ENCODE peak calls at places on chromosomes 1 and 21, in four cellular contexts. G, Q, F and C are unnamed samples.

GRCh38 chr1:223041481-223041880 is 101.6 kb downstream of the TLR5 start:
- DNase-seq in G (no peak), Q (no peak), F (no peak), C (no peak)

GRCh38 chr1:44894591-44894990 is 51.5 kb upstream of the PTCH2 start:
- DNase-seq in G (no peak), Q (peak; percentile 93), F (no peak), C (peak; percentile 76)

GRCh38 chr1:68197891-68198290 is 34.4 kb downstream of the WLS start:
- DNase-seq in G (no peak), Q (no peak), F (no peak), C (peak; percentile 43)

GRCh38 chr1:229379901-229380300 is 37.1 kb upstream of the CCSAP start:
- DNase-seq in G (no peak), Q (no peak), F (no peak), C (peak; percentile 11)

GRCh38 chr1:232978827-232979226 is 28.4 kb downstream of the NTPCR start:
- DNase-seq in G (no peak), Q (no peak), F (no peak), C (no peak)

GRCh38 chr21:42191064-42191463 is 27.9 kb upstream of the ABCG1 start:
- DNase-seq in G (no peak), Q (no peak), F (no peak), C (no peak)

GRCh38 chr21:45226540-45227326 is 61.0 kb downstream of the POFUT2 start:
- DNase-seq in G (no peak), Q (peak; percentile 22), F (no peak), C (peak; percentile 37)

GRCh38 chr1:44949286-44949685 is 37.1 kb downstream of the EIF2B3 start:
- DNase-seq in G (no peak), Q (no peak), F (no peak), C (no peak)

GRCh38 chr1:20785907-20786309 is 1.2 kb downstream of the HP1BP3 start:
- DNase-seq in G (no peak), Q (no peak), F (no peak), C (peak; percentile 4)

GRCh38 chr1:77084457-77084856 is 134.8 kb downstream of the PIGK start:
- DNase-seq in G (no peak), Q (no peak), F (no peak), C (no peak)

GRCh38 chr1:174870319-174870718 is 129.4 kb upstream of the CACYBP start:
- DNase-seq in G (no peak), Q (no peak), F (no peak), C (no peak)

GRCh38 chr1:44505210-44505993 is 100.3 kb downstream of the RNF220 start:
- DNase-seq in G (no peak), Q (no peak), F (no peak), C (peak; percentile 55)

GRCh38 chr1:89945852-89946476 is 48.9 kb upstream of the ZNF326 start:
- DNase-seq in G (no peak), Q (peak; percentile 54), F (no peak), C (peak; percentile 46)

GRCh38 chr1:9044241-9044640 is 18.0 kb upstream of the SLC2A7 start:
- DNase-seq in G (no peak), Q (no peak), F (no peak), C (no peak)

GRCh38 chr1:176119549-176119948 is 87.5 kb downstream of the COP1 start:
- DNase-seq in G (no peak), Q (no peak), F (no peak), C (peak; percentile 23)

DNA sequence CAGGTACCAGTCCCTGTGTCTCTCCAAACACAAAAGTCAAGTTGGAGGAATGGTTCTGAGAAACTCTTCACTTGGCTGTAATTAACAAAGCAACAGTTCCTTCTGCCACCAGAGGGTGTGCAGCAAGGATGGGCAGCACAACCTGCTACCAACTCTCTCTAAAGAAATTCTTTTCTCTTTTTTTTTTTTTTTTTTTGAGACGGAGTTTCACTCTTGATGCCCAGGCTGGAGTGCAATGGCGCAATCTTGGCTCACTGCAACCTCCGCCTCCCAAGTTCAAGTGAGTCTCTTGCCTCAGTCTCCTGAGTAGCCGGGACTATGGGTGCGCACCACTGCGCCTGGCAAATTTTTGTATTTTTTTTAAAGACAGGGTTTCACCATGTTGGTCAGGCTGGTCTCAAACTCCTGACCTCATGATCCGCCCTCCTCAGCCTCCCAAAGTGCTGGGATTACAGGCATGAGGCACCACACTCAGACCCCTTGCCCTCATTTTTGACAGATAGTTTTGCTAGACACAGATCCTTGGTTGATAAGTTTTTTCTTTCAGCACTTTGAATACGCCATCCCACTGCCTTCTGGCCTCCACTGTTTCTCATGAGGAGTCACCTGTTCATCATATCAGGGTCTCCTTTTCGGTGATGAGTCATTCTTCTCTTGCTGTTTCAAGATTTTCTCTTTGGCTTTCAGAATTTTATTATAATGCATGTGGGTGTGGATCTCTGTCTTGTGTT is 12.1 kb upstream of the DEGS1 start:
- DNase-seq in G (no peak), Q (peak; percentile 30), F (no peak), C (peak; percentile 24)
- TF ChIP-seq CTCF in G (no peak), Q (peak; percentile 46), F (no peak), C (peak; percentile 36)

GRCh38 chr1:53888716-53889115 is 881 bp downstream of the YIPF1 start:
- DNase-seq in G (no peak), Q (peak; percentile 10), F (no peak), C (no peak)

GRCh38 chr1:53889304-53890298 is at the start of gene YIPF1:
- DNase-seq in G (peak; percentile 95), Q (peak; percentile 90), F (peak; percentile 47), C (peak; percentile 78)

GRCh38 chr1:53891678-53892077 is 2.1 kb upstream of the YIPF1 start:
- DNase-seq in G (no peak), Q (no peak), F (no peak), C (peak; percentile 7)

GRCh38 chr1:53891021-53891420 is 1.4 kb upstream of the YIPF1 start:
- DNase-seq in G (no peak), Q (no peak), F (no peak), C (no peak)

GRCh38 chr1:53890522-53890941 is 935 bp upstream of the YIPF1 start:
- DNase-seq in G (no peak), Q (no peak), F (no peak), C (no peak)
- H3K4me3 ChIP-seq in G (peak overlapping the region; percentile 93), Q (no peak overlapping the region), F (peak overlapping the region; percentile 90), C (peak overlapping the region; percentile 93)

DNA sequence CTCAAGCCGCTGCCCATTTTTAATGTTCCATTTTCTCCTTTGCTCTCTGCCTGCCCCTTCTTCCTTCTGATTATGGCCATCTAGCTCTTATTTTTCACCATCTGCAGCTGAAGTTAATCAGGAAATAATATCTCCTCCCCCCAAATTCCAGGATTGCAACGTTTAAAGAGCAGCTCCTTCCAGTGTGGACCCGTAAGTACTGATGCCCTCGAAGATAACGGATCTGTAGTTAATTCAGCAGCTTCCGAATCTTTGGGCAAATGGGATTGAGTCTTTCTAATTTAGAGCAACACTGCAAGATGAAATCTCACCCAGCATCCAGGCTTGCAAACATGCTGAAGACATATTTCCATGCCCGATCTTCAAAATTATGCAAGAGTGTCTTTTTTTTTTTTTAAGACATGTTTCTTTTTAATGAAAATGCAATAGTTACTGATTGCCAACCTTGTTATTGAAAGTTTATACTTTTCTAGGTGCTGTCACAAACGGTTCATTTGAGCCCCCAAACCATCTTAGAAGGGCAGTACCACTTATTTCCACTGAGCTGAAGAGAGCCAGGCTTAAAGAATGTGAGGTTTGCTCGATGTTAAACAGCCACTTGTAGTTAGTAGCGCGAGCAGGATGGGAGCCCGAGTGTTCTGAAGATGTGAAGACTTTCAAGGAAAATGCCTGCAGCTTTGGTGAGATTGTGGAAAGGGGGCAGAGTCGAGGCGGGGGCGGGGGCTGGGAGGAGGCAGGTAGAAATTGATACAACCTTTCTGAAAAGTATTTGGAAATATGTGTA is 10.9 kb upstream of the RCAN3 start:
- DNase-seq in G (no peak), Q (peak; percentile 15), F (no peak), C (no peak)
- TF ChIP-seq CTCF in G (no peak), Q (peak; percentile 22), F (no peak), C (no peak)

DNA sequence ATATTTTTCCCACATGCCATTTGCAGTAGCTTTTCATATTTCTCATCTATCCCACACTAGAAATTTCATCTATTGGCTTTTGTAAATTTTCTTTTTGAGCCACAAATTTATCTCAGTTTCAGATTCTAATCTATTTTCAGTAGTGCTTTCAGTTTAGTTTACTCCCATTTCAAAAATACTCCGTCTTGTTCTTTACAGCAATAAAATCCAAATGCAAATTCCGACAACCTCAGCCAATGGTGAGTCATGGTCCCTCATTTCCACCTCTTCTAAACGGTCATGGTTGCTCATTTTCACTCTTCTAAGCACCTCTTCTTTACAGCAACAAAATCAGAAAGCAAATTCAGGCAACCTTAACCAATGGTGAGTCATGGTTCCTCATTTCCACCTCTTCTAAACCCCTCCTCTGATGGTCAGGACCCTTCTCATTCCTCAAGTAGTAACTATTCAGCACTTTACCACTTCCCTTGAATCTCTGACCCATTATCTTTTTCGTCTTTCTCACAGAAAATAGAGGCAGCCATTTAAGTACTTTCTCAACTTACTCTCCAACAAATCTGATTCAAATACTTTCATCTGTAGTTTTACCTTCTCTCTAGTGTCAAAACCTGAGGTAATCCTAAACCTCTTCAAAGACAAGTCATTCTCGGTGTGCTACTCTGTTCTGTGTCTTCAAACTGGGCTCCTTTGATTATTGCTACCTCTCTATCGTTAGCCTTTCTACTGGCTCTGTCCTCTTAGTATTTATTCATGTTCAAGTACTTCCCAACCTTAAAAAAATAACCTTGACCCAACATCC is 34.4 kb downstream of the C21orf91 start:
- DNase-seq in G (no peak), Q (no peak), F (no peak), C (no peak)
- H3K4me3 ChIP-seq in G (no peak overlapping the region), Q (no peak overlapping the region), F (no peak overlapping the region), C (no peak overlapping the region)

DNA sequence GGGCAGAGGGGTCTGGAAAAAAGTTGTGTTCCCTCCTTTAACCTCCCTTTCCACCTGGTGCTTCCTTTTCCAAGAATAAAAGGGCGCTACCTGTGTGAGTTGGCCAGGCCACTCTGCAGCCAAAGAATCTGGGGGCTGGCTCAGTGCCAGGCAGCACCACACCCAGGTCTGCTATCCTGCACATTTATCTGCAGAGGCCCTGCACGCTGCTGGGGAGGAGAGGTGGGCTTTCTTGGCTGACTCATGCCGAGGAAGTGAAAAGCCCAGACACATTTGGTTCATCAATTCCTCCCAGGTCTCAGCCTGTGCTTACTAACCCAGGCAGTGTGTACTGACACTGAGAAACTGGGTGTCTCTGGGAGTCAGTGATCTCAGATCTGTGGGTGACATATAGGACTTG is 79.8 kb upstream of the F3 start:
- DNase-seq in G (no peak), Q (peak; percentile 48), F (no peak), C (peak; percentile 48)
- TF ChIP-seq CTCF in G (no peak), Q (no peak), F (no peak), C (no peak)

DNA sequence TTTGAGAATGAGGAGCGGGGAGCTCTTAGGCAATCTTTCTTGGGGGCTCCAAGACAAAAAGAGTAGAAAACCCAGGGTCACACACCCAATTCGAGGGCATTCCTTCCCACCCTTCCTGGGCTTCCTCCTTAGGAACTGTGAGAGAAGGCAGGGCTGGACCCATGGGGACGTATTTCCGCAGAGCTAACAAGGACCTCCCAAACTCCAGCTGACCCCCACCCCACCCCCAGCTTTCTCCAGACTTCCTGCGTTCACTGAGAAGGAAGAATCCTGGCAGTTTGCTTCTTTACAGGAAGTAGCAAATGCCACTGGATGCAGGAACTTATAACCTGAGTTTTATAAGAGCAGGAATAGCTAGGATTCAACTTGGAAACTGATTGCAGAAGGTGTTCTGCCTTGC is 2.7 kb upstream of the LHX9 start:
- DNase-seq in G (no peak), Q (no peak), F (no peak), C (no peak)
- H3K4me3 ChIP-seq in G (no peak overlapping the region), Q (no peak overlapping the region), F (no peak overlapping the region), C (no peak overlapping the region)